ENCODE peak calls at places on chromosomes 4 and X, in seven cellular contexts. H is OCI-LY7, B is left colon, D is heart right ventricle, U is caudate nucleus, L is adrenal gland, V is H9. Z is an unnamed sample.

GRCh38 chrX:138877746-138878145 is 166.2 kb upstream of the FGF13 start:
- DNase-seq in H (no peak), B (no peak), D (no peak), U (no peak), L (no peak), V (no peak), Z (no peak)

GRCh38 chrX:106802388-106803275 is at the start of gene TBC1D8B:
- DNase-seq in H (peak), B (peak), D (peak), U (peak), L (peak), V (peak), Z (peak)

GRCh38 chr4:87103086-87103485 is 117.3 kb downstream of the KLHL8 start:
- DNase-seq in H (no peak), B (no peak), D (no peak), U (no peak), L (no peak), V (no peak), Z (no peak)

GRCh38 chrX:76893930-76894329 is 466.4 kb downstream of the MAGEE1 start:
- DNase-seq in H (peak), B (no peak), D (no peak), U (no peak), L (no peak), V (no peak), Z (no peak)

GRCh38 chrX:46627700-46628405 is 54.3 kb downstream of the CHST7 start:
- DNase-seq in H (no peak), B (no peak), D (peak), U (no peak), L (no peak), V (no peak), Z (no peak)

GRCh38 chr4:11615601-11616000 is 186.9 kb upstream of the HS3ST1 start:
- DNase-seq in H (no peak), B (no peak), D (no peak), U (no peak), L (no peak), V (no peak), Z (no peak)

GRCh38 chr4:20255251-20255586 is 3.5 kb downstream of the SLIT2 start:
- DNase-seq in H (no peak), B (no peak), D (no peak), U (no peak), L (no peak), V (no peak), Z (no peak)

GRCh38 chrX:33339219-33339618 is 127.9 kb upstream of the DMD start:
- DNase-seq in H (no peak), B (no peak), D (no peak), U (no peak), L (no peak), V (peak), Z (no peak)